ENCODE peak calls at places on chromosomes 2 and 18, in four cellular contexts. F is IMR-90; I is naive thymus-derived CD4-positive, alpha-beta T cell; P is right cardiac atrium. M is an unnamed sample. For H3K4me1 and H3K9me3, the result is how much of the 10 kb centered on the place peaks cover.

GRCh38 chr18:57004366-57005121 is 142.3 kb upstream of the BOD1L2 start:
- DNase-seq in F (peak), I (no peak), P (no peak), M (peak)

GRCh38 chr2:74533464-74533863 is 3.7 kb downstream of the HTRA2 start:
- DNase-seq in F (no peak), I (no peak), P (no peak), M (no peak)

GRCh38 chr2:160993543-160994090 is 166.6 kb upstream of the TANK start:
- DNase-seq in F (no peak), I (no peak), P (no peak), M (no peak)

GRCh38 chr18:79465392-79465991 is 69.8 kb downstream of the NFATC1 start:
- DNase-seq in F (no peak), I (no peak), P (no peak), M (no peak)

GRCh38 chr18:32284284-32284683 is 94.4 kb downstream of the MEP1B start:
- DNase-seq in F (peak), I (no peak), P (no peak), M (no peak)

GRCh38 chr2:5756266-5756665 is 64.1 kb downstream of the SOX11 start:
- DNase-seq in F (no peak), I (no peak), P (no peak), M (no peak)

GRCh38 chr2:104290566-104290891 is 563.4 kb upstream of the POU3F3 start:
- DNase-seq in F (no peak), I (no peak), P (no peak), M (no peak)

GRCh38 chr2:60299179-60299578 is 254.3 kb downstream of the BCL11A start:
- DNase-seq in F (no peak), I (no peak), P (no peak), M (peak)

GRCh38 chr2:96888082-96889011 is 18.5 kb upstream of the SEMA4C start:
- DNase-seq in F (no peak), I (no peak), P (no peak), M (peak)

GRCh38 chr2:7009207-7009911 is 92.1 kb downstream of the RNF144A start:
- DNase-seq in F (no peak), I (no peak), P (no peak), M (no peak)

GRCh38 chr2:173720310-173720709 is 244.9 kb downstream of the SP3 start:
- DNase-seq in F (peak), I (no peak), P (peak), M (no peak)

GRCh38 chr18:44520981-44521672 is 159.6 kb upstream of the SETBP1 start:
- DNase-seq in F (no peak), I (no peak), P (no peak), M (no peak)

GRCh38 chr2:174985624-174986023 is 19.6 kb downstream of the CHN1 start:
- DNase-seq in F (peak), I (no peak), P (no peak), M (no peak)

GRCh38 chr2:169693344-169693743 is 861 bp downstream of the CFAP210 start:
- DNase-seq in F (no peak), I (no peak), P (no peak), M (peak)

GRCh38 chr2:12935726-12936125 is 219.0 kb downstream of the TRIB2 start:
- DNase-seq in F (no peak), I (no peak), P (no peak), M (no peak)

GRCh38 chr2:95058989-95059601 is 33.6 kb downstream of the MAL start:
- DNase-seq in F (no peak), I (no peak), P (no peak), M (no peak)

GRCh38 chr18:3472681-3473544 is 22.9 kb downstream of the TGIF1 start:
- DNase-seq in F (no peak), I (no peak), P (no peak), M (no peak)

GRCh38 chr2:224780096-224780495 is 63.9 kb upstream of the CCDC195 start:
- DNase-seq in F (no peak), I (no peak), P (no peak), M (no peak)

GRCh38 chr2:71897145-71897495 is 250.5 kb downstream of the CYP26B1 start:
- DNase-seq in F (no peak), I (no peak), P (no peak), M (no peak)

GRCh38 chr2:20231632-20232031 is 6.7 kb upstream of the SDC1 start:
- DNase-seq in F (peak), I (no peak), P (no peak), M (peak)

GRCh38 chr2:88329815-88330603 is 122.5 kb downstream of the FOXI3 start:
- DNase-seq in F (peak), I (no peak), P (no peak), M (no peak)

GRCh38 chr2:219254590-219255219 is 987 bp upstream of the TUBA4A start:
- DNase-seq in F (no peak), I (no peak), P (no peak), M (peak)

GRCh38 chr2:108959401-108959800 is 29.6 kb downstream of the EDAR start:
- DNase-seq in F (peak), I (no peak), P (no peak), M (no peak)

GRCh38 chr2:227597993-227598392 is 700 bp upstream of the SCYGR2 start:
- DNase-seq in F (no peak), I (no peak), P (no peak), M (no peak)

GRCh38 chr2:142041105-142041504 is 89.7 kb downstream of the LRP1B start:
- DNase-seq in F (no peak), I (no peak), P (no peak), M (no peak)

GRCh38 chr2:240957656-240958365 is 40.6 kb upstream of the SNED1 start:
- DNase-seq in F (no peak), I (no peak), P (peak), M (no peak)

GRCh38 chr18:74239567-74239966 is 52.2 kb downstream of the CYB5A start:
- DNase-seq in F (no peak), I (no peak), P (no peak), M (no peak)

GRCh38 chr2:156903335-156903734 is 354.2 kb upstream of the GALNT5 start:
- DNase-seq in F (peak), I (no peak), P (no peak), M (peak)

GRCh38 chr2:147636238-147636887 is 208.5 kb upstream of the ACVR2A start:
- DNase-seq in F (peak), I (no peak), P (no peak), M (no peak)

GRCh38 chr18:22563098-22563707 is 145.5 kb upstream of the CTAGE1 start:
- DNase-seq in F (peak), I (no peak), P (no peak), M (peak)

GRCh38 chr18:25921677-25922421 is 168.6 kb downstream of the SS18 start:
- DNase-seq in F (peak), I (no peak), P (no peak), M (peak)

GRCh38 chr2:230226090-230226551 is 585 bp downstream of the SP140 start:
- DNase-seq in F (no peak), I (no peak), P (no peak), M (peak)
- H3K4me1 ChIP-seq in F (under half), I (under half), P (under half), M (under half)

GRCh38 chr18:48136051-48136543 is 205.6 kb upstream of the SMAD2 start:
- DNase-seq in F (no peak), I (no peak), P (peak), M (peak)
- H3K4me3 ChIP-seq in F (no peak), I (no peak), P (peak), M (peak)

GRCh38 chr2:203796278-203796677 is 71.3 kb upstream of the CTLA4 start:
- DNase-seq in F (no peak), I (no peak), P (no peak), M (no peak)
- H3K9me3 ChIP-seq in F (under half), I (under half), P (under half), M (under half)

GRCh38 chr2:134118279-134119116 is 135.4 kb upstream of the MGAT5 start:
- DNase-seq in F (peak), I (peak), P (peak), M (peak)

GRCh38 chr2:134120160-134120717 is 133.6 kb upstream of the MGAT5 start:
- DNase-seq in F (no peak), I (no peak), P (no peak), M (no peak)

GRCh38 chr2:134117651-134118050 is 136.2 kb upstream of the MGAT5 start:
- DNase-seq in F (no peak), I (no peak), P (no peak), M (no peak)

GRCh38 chr2:134119672-134120159 is 134.2 kb upstream of the MGAT5 start:
- DNase-seq in F (peak), I (peak), P (peak), M (peak)

GRCh38 chr2:134119117-134119671 is 134.7 kb upstream of the MGAT5 start:
- DNase-seq in F (no peak), I (no peak), P (no peak), M (no peak)
- H3K4me1 ChIP-seq in F (under half), I (under half), P (under half), M (under half)

GRCh38 chr2:41913921-41914609 is 133.8 kb upstream of the PKDCC start:
- DNase-seq in F (no peak), I (no peak), P (no peak), M (no peak)

GRCh38 chr2:41912766-41913165 is 135.1 kb upstream of the PKDCC start:
- DNase-seq in F (no peak), I (no peak), P (peak), M (no peak)

GRCh38 chr2:41912337-41912736 is 135.5 kb upstream of the PKDCC start:
- DNase-seq in F (no peak), I (no peak), P (no peak), M (no peak)

GRCh38 chr2:41914936-41915335 is 132.9 kb upstream of the PKDCC start:
- DNase-seq in F (peak), I (no peak), P (no peak), M (no peak)

DNA sequence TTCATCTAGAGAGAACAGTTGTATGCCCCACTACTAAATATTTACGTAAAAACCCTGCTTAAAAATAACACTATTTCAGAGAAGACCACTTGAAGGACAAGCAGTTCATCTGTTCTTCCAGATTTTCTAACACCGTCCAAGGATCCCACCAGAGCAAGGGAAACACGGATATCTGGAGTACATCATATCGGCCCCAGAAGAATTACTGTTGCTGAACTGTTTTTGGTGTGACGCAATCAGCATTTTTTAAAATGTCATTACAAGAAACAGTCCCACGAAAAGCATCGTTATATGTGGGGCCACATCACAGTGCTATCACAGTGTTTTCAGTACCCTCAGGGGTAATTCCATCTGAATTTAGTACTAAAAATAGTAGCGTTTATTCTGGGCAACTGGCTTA is 134.5 kb upstream of the PKDCC start:
- DNase-seq in F (no peak), I (no peak), P (no peak), M (no peak)
- H3K4me3 ChIP-seq in F (no peak), I (no peak), P (no peak), M (no peak)

GRCh38 chr2:4502230-4502843 is 799.0 kb downstream of the DCDC2C start:
- DNase-seq in F (no peak), I (no peak), P (no peak), M (no peak)
- H3K9me3 ChIP-seq in F (under half), I (under half), P (under half), M (under half)

DNA sequence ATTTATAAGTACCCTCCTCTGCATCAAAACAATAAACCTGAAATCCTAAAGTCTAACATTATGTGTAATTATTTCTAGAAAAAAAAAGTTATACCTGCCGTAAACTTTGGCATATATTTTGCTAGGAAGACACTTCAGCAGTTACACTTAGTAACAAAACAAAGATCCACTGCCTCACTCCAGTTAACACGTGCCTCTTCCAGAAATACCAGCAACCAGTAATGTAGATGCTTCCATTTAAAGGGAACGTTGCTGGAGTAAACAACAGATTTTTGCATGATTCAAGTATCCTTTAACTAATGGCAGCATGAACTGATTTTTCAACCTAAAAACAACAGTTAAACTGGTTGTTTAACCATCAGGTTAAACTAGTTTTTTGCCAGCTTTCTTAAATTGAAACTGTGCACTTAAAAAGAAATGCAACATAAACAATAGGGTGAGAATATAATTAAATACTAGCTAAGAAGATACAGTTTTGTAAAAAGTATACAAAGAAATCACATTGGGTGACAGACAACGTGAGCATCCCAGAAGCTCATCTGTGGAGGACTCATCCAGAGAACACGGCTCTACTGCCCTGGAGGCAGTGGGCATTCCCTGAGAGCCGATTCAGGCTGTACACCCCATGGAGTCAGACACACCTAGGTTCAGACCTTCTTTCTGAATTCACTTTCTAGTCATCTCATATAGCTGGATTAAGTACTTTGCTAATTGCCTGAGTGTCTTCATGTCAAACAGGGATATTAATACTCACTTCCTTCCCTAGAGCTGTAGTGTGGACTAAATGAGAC is 22.3 kb downstream of the MGAT4A start:
- DNase-seq in F (no peak), I (no peak), P (no peak), M (no peak)
- H3K4me1 ChIP-seq in F (under half), I (half or more), P (under half), M (under half)

DNA sequence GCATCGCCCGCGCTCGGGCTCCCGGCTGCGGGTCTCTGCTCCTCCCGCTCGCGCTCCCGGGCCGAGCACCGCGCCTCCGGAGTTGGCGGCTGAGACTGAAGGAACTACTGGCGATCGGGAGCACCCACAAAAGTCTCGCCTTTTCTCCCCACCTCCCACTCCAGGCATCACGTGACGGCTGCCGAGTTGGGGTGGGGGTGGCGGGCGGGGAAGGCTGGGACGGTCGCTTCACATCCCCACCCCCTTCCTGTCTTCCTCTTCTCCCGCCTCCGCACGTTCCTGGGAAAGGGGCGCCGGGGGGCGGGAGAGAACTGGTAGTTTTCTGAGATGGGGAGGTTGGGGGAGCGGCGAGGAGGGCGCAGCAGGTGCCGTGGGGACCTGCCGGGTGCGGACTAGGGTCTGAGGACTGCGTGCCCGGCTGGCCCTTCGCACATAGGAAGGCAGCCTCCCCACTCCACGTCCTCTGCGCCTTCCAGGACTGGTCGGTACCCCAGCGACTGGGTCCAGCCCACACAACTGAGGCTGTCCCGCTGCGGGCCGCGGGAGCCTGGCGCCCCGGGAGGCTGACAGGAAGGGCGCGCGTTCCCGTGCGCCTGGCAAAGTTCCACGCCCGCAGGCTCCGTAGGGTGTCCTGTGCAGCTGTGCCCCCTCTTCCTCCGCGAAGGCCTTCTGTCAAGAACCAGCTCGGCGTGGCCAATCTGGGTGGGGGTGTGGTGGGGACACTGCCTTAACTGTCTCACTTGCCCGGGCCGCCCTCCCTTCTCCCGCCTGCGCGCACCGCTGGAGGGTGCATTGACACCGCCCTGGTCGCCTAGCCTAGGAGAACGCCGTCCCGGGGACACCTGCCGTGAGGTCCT is at the start of gene LYPD1:
- DNase-seq in F (no peak), I (no peak), P (no peak), M (peak)
- H3K4me3 ChIP-seq in F (peak), I (no peak), P (peak), M (peak)

DNA sequence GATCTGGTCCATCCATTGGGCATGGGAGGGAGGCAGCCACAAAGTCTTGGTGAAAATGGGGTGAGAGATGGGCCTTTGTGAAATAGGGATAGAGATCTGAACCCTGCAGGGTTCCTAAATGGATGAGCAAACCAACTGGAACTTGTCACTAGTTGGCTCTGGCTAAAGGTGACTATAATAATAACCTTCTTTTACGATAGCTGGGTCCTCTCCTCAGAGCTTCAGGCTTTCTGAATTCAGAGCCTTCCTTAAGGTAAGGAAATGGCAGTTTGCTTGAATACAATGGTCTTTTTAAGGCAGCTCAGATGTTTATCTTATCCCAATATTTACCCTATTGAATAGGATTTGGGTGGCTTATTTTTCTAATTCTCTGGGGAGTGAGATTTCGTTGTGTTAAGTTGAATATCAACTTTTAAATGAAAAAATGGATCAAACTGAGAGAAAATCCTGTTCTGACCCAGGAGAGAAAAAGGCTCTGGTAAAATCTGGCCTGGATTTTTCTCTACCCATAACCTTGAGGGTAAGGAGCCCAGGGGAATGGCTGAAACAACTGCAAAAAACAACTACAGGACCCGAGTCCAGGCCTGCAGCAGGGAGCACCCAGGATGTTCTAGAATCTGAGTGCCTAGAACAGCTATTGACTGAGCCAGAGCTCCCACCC is 61.1 kb upstream of the CXCR4 start:
- DNase-seq in F (no peak), I (no peak), P (no peak), M (no peak)
- H3K9me3 ChIP-seq in F (under half), I (under half), P (under half), M (under half)

DNA sequence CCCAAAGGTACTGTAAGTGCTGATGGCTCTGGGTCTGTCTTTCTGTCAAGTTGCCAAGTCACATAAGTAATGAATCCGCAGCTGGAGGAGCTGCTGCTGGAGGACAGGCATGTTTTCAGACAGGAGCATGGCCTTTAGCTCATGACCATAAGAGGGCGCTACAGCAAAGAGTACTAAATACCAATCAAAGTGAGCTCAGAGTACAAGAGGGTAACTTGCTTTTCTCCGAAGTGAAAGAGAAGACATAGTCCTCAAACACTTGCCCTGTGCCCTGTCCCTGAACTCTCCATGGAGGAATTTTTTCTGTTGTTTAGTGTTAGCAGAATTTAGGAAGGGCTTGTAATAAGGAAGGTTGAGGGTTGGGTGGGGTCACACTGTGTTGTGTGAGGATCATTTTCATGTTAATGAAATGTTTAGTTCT is 58.0 kb upstream of the EML6 start:
- DNase-seq in F (peak), I (no peak), P (no peak), M (peak)
- H3K4me1 ChIP-seq in F (under half), I (under half), P (under half), M (under half)

M was measured in small intestine.